ENCODE peak calls at places on chromosomes 3 and 15, in four cellular contexts. I, S, V and R are unnamed samples.

GRCh38 chr3:50324351-50325144 is 2.0 kb upstream of the HYAL2 start:
- DNase-seq in I (peak; percentile 72), S (peak; percentile 58), V (no peak), R (peak; percentile 90)

GRCh38 chr3:5187920-5188418 is 462 bp downstream of the EDEM1 start:
- DNase-seq in I (peak; percentile 62), S (peak; percentile 32), V (no peak), R (peak; percentile 41)

GRCh38 chr3:195119461-195120198 is 151.3 kb downstream of the XXYLT1 start:
- DNase-seq in I (no peak), S (peak; percentile 92), V (peak; percentile 67), R (peak; percentile 45)

GRCh38 chr3:173410836-173411235 is 13.3 kb downstream of the NLGN1 start:
- DNase-seq in I (no peak), S (no peak), V (no peak), R (no peak)

GRCh38 chr3:71753716-71754609 is at the start of gene GPR27:
- DNase-seq in I (peak; percentile 24), S (peak; percentile 36), V (no peak), R (peak; percentile 33)

GRCh38 chr3:59535791-59536221 is 486.0 kb upstream of the CFAP20DC start:
- DNase-seq in I (no peak), S (no peak), V (peak; percentile 60), R (no peak)

GRCh38 chr15:55683366-55683765 is 59.6 kb downstream of the PRTG start:
- DNase-seq in I (no peak), S (peak; percentile 55), V (no peak), R (no peak)

GRCh38 chr15:57865294-57865693 is 158.8 kb downstream of the POLR2M start:
- DNase-seq in I (no peak), S (no peak), V (no peak), R (no peak)

GRCh38 chr15:67240235-67241131 is 14.0 kb downstream of the AAGAB start:
- DNase-seq in I (no peak), S (no peak), V (no peak), R (no peak)

GRCh38 chr15:57060799-57061198 is 142.4 kb downstream of the TCF12 start:
- DNase-seq in I (no peak), S (peak; percentile 82), V (peak; percentile 39), R (no peak)

GRCh38 chr3:120432105-120432860 is 18.5 kb downstream of the FSTL1 start:
- DNase-seq in I (no peak), S (no peak), V (no peak), R (no peak)

GRCh38 chr3:72319202-72320095 is 528.8 kb downstream of the SHQ1 start:
- DNase-seq in I (no peak), S (peak; percentile 42), V (no peak), R (no peak)

GRCh38 chr3:181313379-181313778 is 323.8 kb upstream of the DNAJC19 start:
- DNase-seq in I (no peak), S (no peak), V (no peak), R (no peak)

GRCh38 chr3:195909645-195910498 is 1.5 kb upstream of the TNK2 start:
- DNase-seq in I (peak; percentile 91), S (peak; percentile 78), V (no peak), R (peak; percentile 68)

GRCh38 chr15:77851696-77852095 is 219.0 kb upstream of the LINGO1 start:
- DNase-seq in I (no peak), S (no peak), V (no peak), R (no peak)

GRCh38 chr3:12897537-12898289 is 56.3 kb upstream of the RPL32 start:
- DNase-seq in I (no peak), S (no peak), V (peak; percentile 35), R (no peak)

DNA sequence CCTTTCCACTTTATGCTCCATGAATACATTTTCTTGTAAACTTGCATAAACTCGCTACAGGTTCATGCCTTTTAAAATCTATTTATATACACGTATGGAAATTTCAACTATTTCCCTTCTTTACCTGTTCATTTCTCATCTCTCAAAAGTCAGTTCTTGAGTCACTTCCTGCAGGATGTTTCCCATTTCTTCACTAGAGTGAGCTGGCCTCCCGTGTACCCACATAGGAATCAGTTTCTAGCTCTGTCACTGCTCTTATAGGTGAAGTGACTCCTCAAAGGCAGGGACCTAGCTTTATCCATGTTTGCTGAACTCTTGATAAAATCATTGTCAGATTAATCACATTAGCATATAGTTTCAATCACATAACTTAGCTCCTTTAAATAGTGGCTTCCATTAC is 259.7 kb downstream of the EPHA3 start:
- DNase-seq in I (no peak), S (no peak), V (no peak), R (no peak)
- TF ChIP-seq CTCF in I (no peak), S (no peak), V (no peak), R (no peak)

DNA sequence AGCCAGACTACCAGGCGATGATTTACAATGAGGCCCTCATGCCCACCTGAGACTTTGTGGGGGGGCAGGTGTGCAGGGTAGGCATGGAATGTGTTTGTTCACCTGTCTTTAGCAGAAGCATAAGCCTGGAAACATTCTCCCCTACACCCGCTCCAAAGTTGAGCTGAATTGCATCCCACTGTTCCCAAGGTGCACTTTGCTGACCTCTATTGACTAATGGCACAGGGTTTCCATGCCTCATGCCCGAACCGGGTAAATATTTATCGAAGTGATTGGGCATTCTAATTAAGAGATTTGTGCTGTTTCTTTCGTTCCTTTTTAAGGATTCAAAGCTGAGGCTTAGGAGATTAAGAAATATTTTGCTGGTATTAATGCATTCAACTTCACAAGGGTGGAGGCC is 6.5 kb upstream of the TLE3 start:
- DNase-seq in I (no peak), S (no peak), V (no peak), R (no peak)
- TF ChIP-seq CTCF in I (no peak), S (no peak), V (no peak), R (no peak)

GRCh38 chr3:155791190-155791589 is 14.9 kb downstream of the C3orf33 start:
- DNase-seq in I (no peak), S (peak; percentile 9), V (no peak), R (no peak)
- TF ChIP-seq CTCF in I (no peak), S (no peak), V (no peak), R (no peak)

GRCh38 chr15:96053039-96054021 is 277.2 kb upstream of the NR2F2 start:
- DNase-seq in I (peak; percentile 39), S (no peak), V (no peak), R (peak; percentile 22)
- TF ChIP-seq CTCF in I (no peak), S (no peak), V (no peak), R (no peak)

GRCh38 chr3:126654571-126655393 is at the start of gene TXNRD3:
- DNase-seq in I (peak; percentile 89), S (peak; percentile 55), V (no peak), R (peak; percentile 77)
- TF ChIP-seq CTCF in I (no peak), S (no peak), V (no peak), R (no peak)

GRCh38 chr3:121488628-121489027 is 57.2 kb downstream of the POLQ start:
- DNase-seq in I (no peak), S (no peak), V (no peak), R (no peak)

GRCh38 chr3:121491683-121492082 is 54.1 kb downstream of the POLQ start:
- DNase-seq in I (no peak), S (no peak), V (no peak), R (no peak)

GRCh38 chr3:121493431-121493830 is 52.4 kb downstream of the POLQ start:
- DNase-seq in I (no peak), S (no peak), V (no peak), R (no peak)

DNA sequence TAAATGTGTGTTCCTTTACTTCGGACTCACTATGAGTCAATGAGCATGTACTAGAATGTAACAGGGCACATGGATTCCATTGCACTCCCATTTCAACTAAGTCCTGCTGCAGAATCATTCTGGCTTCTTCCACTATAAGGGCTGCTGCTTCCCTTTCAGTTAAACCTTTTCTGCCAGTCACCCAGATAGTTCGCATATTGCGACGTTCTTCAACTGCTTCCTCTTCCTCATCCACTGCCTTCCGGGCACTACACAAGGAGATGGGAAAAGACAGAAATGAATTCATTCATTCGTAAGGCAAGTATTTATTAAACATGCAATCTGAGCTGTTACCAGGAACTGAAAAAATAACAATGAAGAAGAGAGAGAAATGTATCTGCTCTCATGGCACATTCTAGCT is 55.6 kb downstream of the POLQ start:
- DNase-seq in I (no peak), S (no peak), V (no peak), R (no peak)
- TF ChIP-seq CTCF in I (no peak), S (no peak), V (no peak), R (no peak)

DNA sequence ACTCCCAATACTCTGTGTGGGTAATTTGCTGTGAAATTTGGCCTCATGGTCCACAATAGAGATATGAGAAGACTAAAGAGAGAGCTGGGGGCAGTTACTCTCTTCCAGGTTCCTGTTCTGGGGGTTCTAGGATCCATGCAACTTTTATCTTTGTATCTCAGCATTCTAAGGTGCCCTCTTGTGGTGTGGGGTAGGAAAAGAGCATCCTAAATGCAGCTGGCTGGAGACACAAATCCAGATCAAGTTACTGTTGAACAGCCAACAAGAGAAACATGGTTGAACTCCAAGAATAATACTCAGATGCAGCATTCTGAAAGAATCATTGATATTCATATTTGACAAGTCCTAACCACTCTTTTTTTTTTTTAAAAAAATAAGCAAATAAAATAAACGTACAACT is 238.2 kb downstream of the GREM1 start:
- DNase-seq in I (no peak), S (peak; percentile 79), V (peak; percentile 31), R (peak; percentile 15)
- TF ChIP-seq CTCF in I (no peak), S (peak; percentile 70), V (peak; percentile 75), R (no peak)